ENCODE peak calls at places on chromosomes 13 and 19, in six cellular contexts. Z is Caco-2; F is pancreas; H is CD8-positive, alpha-beta T cell; R is left lung; C is CD4-positive, alpha-beta memory T cell. V is an unnamed sample.
A peak's percentile ranks its signal among the peaks of the same experiment; 100 is the strongest.

GRCh38 chr19:6739390-6739883 is at the start of gene TRIP10:
- DNase-seq in Z (peak; percentile 81), F (peak; percentile 78), H (peak; percentile 79), R (peak; percentile 84), C (peak; percentile 86), V (peak; percentile 89)

GRCh38 chr13:27043013-27043412 is 128.6 kb downstream of the USP12 start:
- DNase-seq in Z (no peak), F (no peak), H (no peak), R (peak; percentile 65), C (no peak), V (no peak)

GRCh38 chr13:44142911-44143665 is 230.5 kb upstream of the SERP2 start:
- DNase-seq in Z (peak; percentile 48), F (no peak), H (no peak), R (no peak), C (no peak), V (no peak)

GRCh38 chr13:41268764-41269163 is 5.4 kb upstream of the MTRF1 start:
- DNase-seq in Z (peak; percentile 54), F (no peak), H (no peak), R (no peak), C (no peak), V (no peak)

GRCh38 chr19:5963855-5964254 is 14.1 kb downstream of the RANBP3 start:
- DNase-seq in Z (no peak), F (no peak), H (no peak), R (no peak), C (no peak), V (no peak)

GRCh38 chr13:36098080-36098479 is 33.1 kb downstream of the DCLK1 start:
- DNase-seq in Z (no peak), F (no peak), H (no peak), R (no peak), C (no peak), V (no peak)

GRCh38 chr13:44908266-44908665 is 81.0 kb downstream of the NUFIP1 start:
- DNase-seq in Z (no peak), F (no peak), H (no peak), R (no peak), C (no peak), V (no peak)

GRCh38 chr13:76148926-76149325 is 512.8 kb downstream of the LMO7 start:
- DNase-seq in Z (no peak), F (no peak), H (no peak), R (no peak), C (no peak), V (no peak)

GRCh38 chr13:40456397-40456958 is 210.0 kb downstream of the FOXO1 start:
- DNase-seq in Z (no peak), F (no peak), H (no peak), R (no peak), C (no peak), V (no peak)

GRCh38 chr13:44921931-44922758 is 67.1 kb downstream of the NUFIP1 start:
- DNase-seq in Z (peak; percentile 13), F (no peak), H (no peak), R (peak; percentile 60), C (no peak), V (peak; percentile 77)

GRCh38 chr13:114096031-114096485 is 36.4 kb downstream of the RASA3 start:
- DNase-seq in Z (no peak), F (no peak), H (no peak), R (peak; percentile 27), C (peak; percentile 12), V (no peak)

GRCh38 chr19:2805261-2805900 is 14.3 kb upstream of the ZNF554 start:
- DNase-seq in Z (no peak), F (no peak), H (no peak), R (no peak), C (peak; percentile 8), V (no peak)

GRCh38 chr13:73334459-73334858 is 275.7 kb downstream of the KLF5 start:
- DNase-seq in Z (no peak), F (no peak), H (no peak), R (no peak), C (no peak), V (no peak)

GRCh38 chr19:53868091-53868891 is 608 bp downstream of the MYADM start:
- DNase-seq in Z (peak; percentile 78), F (peak; percentile 48), H (peak; percentile 39), R (peak; percentile 72), C (peak; percentile 71), V (peak; percentile 81)

GRCh38 chr13:40438999-40439797 is 227.2 kb downstream of the FOXO1 start:
- DNase-seq in Z (no peak), F (peak; percentile 19), H (no peak), R (no peak), C (no peak), V (no peak)

GRCh38 chr19:53086949-53087348 is 16.3 kb downstream of the ZNF160 start:
- DNase-seq in Z (no peak), F (no peak), H (no peak), R (no peak), C (no peak), V (peak; percentile 73)

GRCh38 chr13:98109226-98109625 is 33.7 kb upstream of the FARP1 start:
- DNase-seq in Z (no peak), F (no peak), H (no peak), R (no peak), C (no peak), V (no peak)

GRCh38 chr13:45860240-45860639 is 8.7 kb upstream of the SIAH3 start:
- DNase-seq in Z (no peak), F (no peak), H (no peak), R (no peak), C (no peak), V (no peak)

GRCh38 chr13:98232456-98232855 is 55.4 kb upstream of the RNF113B start:
- DNase-seq in Z (no peak), F (no peak), H (no peak), R (no peak), C (no peak), V (no peak)

GRCh38 chr13:30153871-30154426 is 153.4 kb downstream of the KATNAL1 start:
- DNase-seq in Z (peak; percentile 31), F (no peak), H (no peak), R (no peak), C (no peak), V (no peak)

GRCh38 chr19:19269952-19270694 is 3.0 kb downstream of the TM6SF2 start:
- DNase-seq in Z (no peak), F (no peak), H (no peak), R (no peak), C (no peak), V (no peak)

GRCh38 chr19:56092685-56093631 is 28.1 kb downstream of the ZNF787 start:
- DNase-seq in Z (no peak), F (no peak), H (no peak), R (no peak), C (no peak), V (peak; percentile 22)

GRCh38 chr13:112753868-112754267 is 64.0 kb downstream of the ATP11A start:
- DNase-seq in Z (no peak), F (no peak), H (no peak), R (no peak), C (no peak), V (peak; percentile 23)

GRCh38 chr19:55603115-55603514 is 2.3 kb upstream of the ZNF865 start:
- DNase-seq in Z (no peak), F (no peak), H (no peak), R (no peak), C (peak; percentile 19), V (no peak)

GRCh38 chr19:48591021-48591420 is 15.5 kb upstream of the SPACA4 start:
- DNase-seq in Z (no peak), F (no peak), H (no peak), R (no peak), C (no peak), V (no peak)

DNA sequence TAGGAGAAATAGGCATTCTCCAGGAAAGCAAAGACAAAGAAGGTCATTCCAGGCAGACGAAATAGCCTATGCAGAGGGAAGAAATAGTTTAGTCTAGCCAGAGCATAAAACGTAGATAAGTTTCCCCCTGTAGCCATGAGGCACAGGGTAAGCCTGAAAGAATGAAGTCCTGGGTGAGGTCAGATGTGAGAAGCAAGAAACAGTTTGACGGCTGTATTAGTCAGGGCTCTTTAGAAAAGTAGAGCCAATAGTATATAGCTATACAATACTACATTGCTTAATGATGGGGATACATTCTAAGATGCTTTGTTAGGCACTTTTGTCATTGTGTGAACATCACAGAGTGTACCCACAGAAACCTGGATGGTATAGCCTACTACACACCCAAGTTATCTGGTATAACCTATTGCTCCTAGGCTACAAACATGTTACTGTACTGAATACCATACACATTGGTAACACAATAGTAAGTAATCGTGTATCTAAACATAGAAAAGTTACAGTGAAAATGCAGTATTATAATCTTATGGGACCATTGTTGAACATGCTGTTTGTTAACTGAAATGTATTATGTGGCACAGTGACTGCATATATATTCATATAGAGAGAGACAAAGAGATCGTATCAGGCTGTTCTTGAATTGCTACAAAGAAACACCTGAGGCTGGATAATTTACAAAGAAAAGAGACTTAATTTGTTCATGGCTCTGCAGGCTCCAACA is 59.3 kb upstream of the WDFY2 start:
- DNase-seq in Z (no peak), F (no peak), H (no peak), R (no peak), C (no peak), V (no peak)
- H3K27me3 ChIP-seq in Z (no peaks in the 10 kb centered on the region), F (no peaks in the 10 kb centered on the region), H (no peaks in the 10 kb centered on the region), R (no peaks in the 10 kb centered on the region), C (no peaks in the 10 kb centered on the region), V (no peaks in the 10 kb centered on the region)

GRCh38 chr19:57905258-57905657 is 11.1 kb downstream of the ZNF417 start:
- DNase-seq in Z (no peak), F (no peak), H (no peak), R (no peak), C (no peak), V (no peak)

GRCh38 chr19:57907394-57907793 is 9.0 kb downstream of the ZNF417 start:
- DNase-seq in Z (no peak), F (no peak), H (no peak), R (no peak), C (no peak), V (no peak)

GRCh38 chr19:57903298-57904174 is 12.9 kb downstream of the ZNF417 start:
- DNase-seq in Z (peak; percentile 25), F (no peak), H (no peak), R (no peak), C (no peak), V (no peak)
- H3K9me3 ChIP-seq in Z (no peaks in the 10 kb centered on the region), F (no peaks in the 10 kb centered on the region), H (peaks cover 14% of the 10 kb centered on the region), R (no peaks in the 10 kb centered on the region), C (no peaks in the 10 kb centered on the region), V (peaks cover 8% of the 10 kb centered on the region)

DNA sequence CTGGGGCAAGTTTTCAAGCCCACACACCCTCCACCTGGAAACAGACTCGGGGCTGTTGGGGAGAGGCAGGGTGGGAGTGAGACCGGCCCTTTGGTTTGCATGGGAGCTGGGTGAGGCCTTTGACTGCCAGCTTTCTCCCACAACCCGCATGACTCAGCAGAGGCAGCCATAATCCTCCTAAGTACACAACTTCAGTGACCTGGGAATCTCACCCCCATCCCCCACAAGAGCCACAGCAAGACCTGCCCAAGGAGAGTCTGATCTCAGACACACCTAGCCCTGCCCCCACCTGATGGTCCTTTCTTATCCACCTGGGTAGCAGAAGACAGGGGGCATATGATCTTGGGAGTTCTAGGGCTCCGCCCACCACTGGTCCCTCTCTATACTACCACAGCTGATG is 1615.4 kb downstream of the EFNB2 start:
- DNase-seq in Z (no peak), F (no peak), H (no peak), R (no peak), C (no peak), V (no peak)
- H3K27me3 ChIP-seq in Z (no peaks in the 10 kb centered on the region), F (no peaks in the 10 kb centered on the region), H (no peaks in the 10 kb centered on the region), R (no peaks in the 10 kb centered on the region), C (no peaks in the 10 kb centered on the region), V (no peaks in the 10 kb centered on the region)

DNA sequence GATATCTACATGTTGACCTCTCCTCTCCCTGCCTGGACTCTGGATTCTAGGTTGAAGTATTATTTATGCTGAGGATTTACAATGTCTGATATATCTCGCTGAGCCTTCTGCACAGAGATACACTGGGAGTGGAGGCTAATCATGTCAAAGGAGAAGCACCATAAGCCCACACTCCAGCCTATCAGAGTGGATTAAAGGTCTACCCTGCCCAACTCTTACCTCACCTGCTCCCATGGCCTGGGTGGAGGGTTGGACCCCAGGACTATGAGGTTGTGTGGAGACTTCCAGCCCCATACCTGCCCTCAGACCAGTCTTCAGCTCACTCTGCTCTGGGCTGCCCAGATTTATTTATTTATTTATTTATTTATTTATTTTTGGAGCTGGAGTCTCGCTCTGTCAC is 15.4 kb downstream of the OR10H4 start:
- DNase-seq in Z (no peak), F (no peak), H (no peak), R (no peak), C (no peak), V (no peak)
- H3K9me3 ChIP-seq in Z (no peaks in the 10 kb centered on the region), F (no peaks in the 10 kb centered on the region), H (no peaks in the 10 kb centered on the region), R (no peaks in the 10 kb centered on the region), C (no peaks in the 10 kb centered on the region), V (peaks cover 4% of the 10 kb centered on the region)

V was measured in psoas muscle.